ENCODE peak calls at places on chromosome 12, in four cellular contexts. One of them, this sample, is unnamed.

GRCh38 chr12:68804654-68805591 is 3.1 kb upstream of the MDM2 start:
- DNase-seq in tibial artery: no peak
- DNase-seq in lung: no peak
- DNase-seq in upper lobe of left lung: no peak
- DNase-seq in this sample: no peak

GRCh38 chr12:101619026-101619827 is 24.5 kb downstream of the MYBPC1 start:
- DNase-seq in lung: no peak
- DNase-seq in tibial artery: no peak
- DNase-seq in upper lobe of left lung: no peak
- DNase-seq in this sample: no peak

GRCh38 chr12:10562306-10562933 is 51.0 kb downstream of the MAGOHB start:
- DNase-seq in tibial artery: no peak
- DNase-seq in lung: no peak
- DNase-seq in upper lobe of left lung: no peak
- DNase-seq in this sample: no peak

GRCh38 chr12:131985145-131985875 is 35.6 kb downstream of the EP400 start:
- DNase-seq in tibial artery: peak; percentile 27
- DNase-seq in lung: peak; percentile 41
- DNase-seq in upper lobe of left lung: peak; percentile 77
- DNase-seq in this sample: peak; percentile 16

GRCh38 chr12:106629797-106630669 is 47.2 kb downstream of the RFX4 start:
- DNase-seq in tibial artery: no peak
- DNase-seq in lung: no peak
- DNase-seq in upper lobe of left lung: no peak
- DNase-seq in this sample: no peak

GRCh38 chr12:105933671-105934665 is 204.8 kb downstream of the NUAK1 start:
- DNase-seq in tibial artery: peak; percentile 54
- DNase-seq in lung: peak; percentile 35
- DNase-seq in upper lobe of left lung: no peak
- DNase-seq in this sample: no peak

GRCh38 chr12:120231316-120232011 is 30.6 kb upstream of the RPLP0 start:
- DNase-seq in tibial artery: no peak
- DNase-seq in upper lobe of left lung: peak; percentile 85
- DNase-seq in lung: peak; percentile 70
- DNase-seq in this sample: peak; percentile 40

GRCh38 chr12:27523305-27523641 is 733 bp upstream of the PPFIBP1 start:
- DNase-seq in upper lobe of left lung: no peak
- DNase-seq in lung: no peak
- DNase-seq in tibial artery: no peak
- DNase-seq in this sample: no peak

GRCh38 chr12:83097656-83098055 is 410.9 kb downstream of the TMTC2 start:
- DNase-seq in lung: no peak
- DNase-seq in upper lobe of left lung: no peak
- DNase-seq in tibial artery: no peak
- DNase-seq in this sample: no peak

GRCh38 chr12:26279908-26280307 is 84.5 kb downstream of the SSPN start:
- DNase-seq in lung: no peak
- DNase-seq in tibial artery: no peak
- DNase-seq in upper lobe of left lung: no peak
- DNase-seq in this sample: no peak

GRCh38 chr12:68831272-68831671 is 23.3 kb downstream of the MDM2 start:
- DNase-seq in tibial artery: no peak
- DNase-seq in upper lobe of left lung: no peak
- DNase-seq in lung: no peak
- DNase-seq in this sample: no peak

GRCh38 chr12:24840046-24840800 is 108.7 kb downstream of the BCAT1 start:
- DNase-seq in tibial artery: no peak
- DNase-seq in upper lobe of left lung: no peak
- DNase-seq in lung: no peak
- DNase-seq in this sample: no peak

DNA sequence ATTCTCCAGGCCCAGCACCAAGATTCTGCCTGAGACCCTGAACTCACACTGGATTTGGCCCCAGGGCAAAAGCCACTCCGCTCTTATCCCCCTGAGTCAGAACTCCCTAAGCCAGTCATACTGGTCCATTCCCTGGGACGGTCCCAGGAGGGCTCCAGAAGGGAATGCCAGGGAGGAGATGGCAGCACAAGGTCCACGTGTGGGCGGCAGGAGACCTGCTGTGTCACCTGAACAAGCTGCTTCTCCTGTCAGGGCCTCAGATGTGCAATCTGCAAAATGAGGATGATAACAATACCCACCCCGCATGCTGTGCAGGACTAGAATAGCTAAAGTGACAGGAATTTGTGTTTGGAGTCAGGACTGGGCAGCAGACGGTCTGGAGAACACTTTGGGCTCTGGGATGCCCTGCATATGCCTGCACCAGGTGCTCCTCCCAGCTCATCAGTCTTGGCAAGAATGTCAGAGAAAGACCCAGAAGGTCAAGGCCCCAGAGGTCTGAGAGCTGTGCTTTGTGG is 40.3 kb downstream of the CMKLR1 start:
- DNase-seq in lung: no peak
- DNase-seq in tibial artery: no peak
- DNase-seq in upper lobe of left lung: no peak
- DNase-seq in this sample: no peak
- H3K4me1 ChIP-seq in lung: no peaks in the 10 kb centered on the region
- H3K4me1 ChIP-seq in tibial artery: peaks cover 41% of the 10 kb centered on the region
- H3K4me1 ChIP-seq in upper lobe of left lung: peaks cover 53% of the 10 kb centered on the region
- H3K4me1 ChIP-seq in this sample: peaks cover 11% of the 10 kb centered on the region

DNA sequence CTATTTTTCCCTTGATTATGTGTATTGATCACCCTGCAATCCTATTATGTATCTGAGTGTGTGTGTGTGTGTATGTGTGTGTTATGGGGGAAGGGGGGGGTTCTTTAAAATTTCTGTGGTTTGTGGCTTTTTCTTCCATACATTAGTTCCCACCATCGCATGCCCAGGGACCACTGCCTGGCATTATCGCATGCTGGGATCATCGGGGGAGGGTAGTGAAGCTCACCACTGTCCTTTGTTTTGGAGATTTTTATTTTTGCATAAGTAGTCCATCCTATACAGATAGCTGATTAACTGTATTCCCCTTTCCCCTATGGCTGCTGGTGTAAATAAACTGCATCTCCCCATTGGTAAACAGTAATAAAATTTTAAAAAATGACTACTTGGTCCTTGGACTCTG is 3.4 kb downstream of the ATXN7L3B start:
- DNase-seq in upper lobe of left lung: no peak
- DNase-seq in lung: no peak
- DNase-seq in tibial artery: no peak
- DNase-seq in this sample: no peak
- H3K4me3 ChIP-seq in upper lobe of left lung: peak overlapping the region; percentile 70
- H3K4me3 ChIP-seq in lung: no peak overlapping the region
- H3K4me3 ChIP-seq in tibial artery: no peak overlapping the region
- H3K4me3 ChIP-seq in this sample: no peak overlapping the region

DNA sequence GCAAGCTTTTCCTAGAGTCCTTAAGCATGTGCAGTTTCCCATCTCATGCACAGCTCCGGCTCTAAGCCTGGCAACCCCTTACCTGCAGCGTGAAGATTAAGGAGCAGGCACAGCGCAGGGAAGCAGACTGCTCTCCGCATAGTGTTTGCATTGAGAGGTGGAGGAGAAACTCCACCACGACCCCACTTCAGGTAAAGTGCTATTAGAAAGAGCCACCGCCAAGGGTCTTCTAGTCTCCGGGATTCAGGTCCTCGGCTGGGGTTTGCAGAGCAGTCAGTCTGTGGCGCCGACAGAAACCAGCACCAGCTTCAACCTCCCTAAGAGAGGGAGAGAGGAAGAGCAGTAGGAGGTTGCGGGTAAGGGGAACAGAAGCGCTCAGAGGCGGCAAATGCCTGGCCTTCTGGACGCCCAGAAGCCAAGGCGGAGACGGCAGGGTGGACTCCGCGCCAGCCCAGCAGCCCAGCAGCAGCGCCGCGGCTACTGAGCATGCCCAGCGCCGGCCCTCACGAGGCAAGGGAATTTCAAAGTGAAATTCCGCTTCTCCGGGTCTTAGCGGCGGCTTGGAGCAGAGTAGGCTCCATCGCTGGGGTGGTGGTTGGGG is at the start of gene PTPRR:
- DNase-seq in upper lobe of left lung: no peak
- DNase-seq in tibial artery: no peak
- DNase-seq in lung: no peak
- DNase-seq in this sample: peak; percentile 4
- H3K4me1 ChIP-seq in upper lobe of left lung: peaks cover 3% of the 10 kb centered on the region
- H3K4me1 ChIP-seq in tibial artery: peaks cover 12% of the 10 kb centered on the region
- H3K4me1 ChIP-seq in lung: no peaks in the 10 kb centered on the region
- H3K4me1 ChIP-seq in this sample: no peaks in the 10 kb centered on the region

DNA sequence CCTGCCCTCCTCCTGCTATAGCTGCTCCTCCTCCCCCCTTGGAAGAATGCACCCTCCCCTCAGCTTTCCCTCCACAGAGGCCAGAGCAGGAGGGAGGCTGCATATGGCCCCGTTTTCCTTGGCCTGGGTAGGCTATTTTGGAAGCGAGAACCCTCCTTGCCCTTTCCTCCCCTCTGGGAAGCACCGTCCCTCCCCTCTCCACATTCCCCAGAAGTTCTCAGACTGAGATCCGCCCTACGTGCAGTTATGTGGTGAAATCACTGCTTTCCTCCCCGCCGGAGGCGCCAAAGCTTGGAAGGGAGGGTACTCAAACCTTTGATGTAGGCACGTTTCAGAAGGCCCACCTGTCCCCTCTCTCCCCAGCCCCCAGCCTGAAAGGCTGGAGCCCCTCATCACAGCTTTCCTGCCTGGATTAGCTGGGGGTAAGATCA is 47.8 kb downstream of the SMUG1 start:
- DNase-seq in lung: no peak
- DNase-seq in tibial artery: peak; percentile 59
- DNase-seq in upper lobe of left lung: no peak
- DNase-seq in this sample: no peak
- H3K4me3 ChIP-seq in lung: no peak overlapping the region
- H3K4me3 ChIP-seq in tibial artery: peak overlapping the region; percentile 20
- H3K4me3 ChIP-seq in upper lobe of left lung: no peak overlapping the region
- H3K4me3 ChIP-seq in this sample: no peak overlapping the region

GRCh38 chr12:46777587-46777986 is 48.2 kb downstream of the SLC38A4 start:
- DNase-seq in upper lobe of left lung: no peak
- DNase-seq in tibial artery: no peak
- DNase-seq in lung: no peak
- DNase-seq in this sample: no peak
- H3K4me1 ChIP-seq in upper lobe of left lung: no peaks in the 10 kb centered on the region
- H3K4me1 ChIP-seq in tibial artery: peaks cover 11% of the 10 kb centered on the region
- H3K4me1 ChIP-seq in lung: no peaks in the 10 kb centered on the region
- H3K4me1 ChIP-seq in this sample: no peaks in the 10 kb centered on the region

DNA sequence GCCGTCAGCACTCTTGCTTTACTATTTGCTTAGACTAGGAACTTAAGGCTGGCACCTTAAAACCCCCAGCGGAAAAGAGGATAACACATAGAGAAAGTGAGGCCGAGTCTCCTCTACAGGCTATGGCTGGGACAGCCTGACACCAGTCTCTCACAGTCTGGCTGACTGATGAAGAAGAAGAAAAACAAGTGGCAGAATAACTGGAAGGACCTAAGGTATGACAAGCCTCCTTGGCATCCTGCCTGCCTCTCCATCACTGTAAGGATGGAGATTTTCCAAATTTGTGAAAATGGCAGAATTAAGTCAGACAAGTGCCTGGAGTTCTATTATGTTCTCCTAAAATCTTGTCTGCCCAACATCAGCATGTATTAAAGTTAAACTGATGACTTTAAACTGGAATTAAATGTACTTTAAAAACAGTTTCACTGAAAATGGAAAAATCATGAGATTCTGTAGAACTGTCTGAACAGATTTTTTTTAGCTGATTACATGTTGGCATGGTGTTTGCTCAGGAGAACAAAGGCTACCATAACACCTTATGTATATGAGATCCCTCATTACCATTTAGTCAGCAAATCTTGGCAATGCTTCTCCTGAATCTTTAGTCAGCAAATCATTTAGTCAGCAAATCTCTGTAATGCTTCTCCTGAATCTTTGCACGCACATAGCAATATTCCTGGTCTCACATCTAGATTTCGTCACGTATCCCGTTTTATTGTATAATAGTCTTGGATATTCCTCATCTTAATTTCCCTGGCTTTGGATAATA is 140.3 kb upstream of the AEBP2 start:
- DNase-seq in tibial artery: no peak
- DNase-seq in upper lobe of left lung: no peak
- DNase-seq in lung: no peak
- DNase-seq in this sample: peak; percentile 17
- H3K4me3 ChIP-seq in tibial artery: no peak overlapping the region
- H3K4me3 ChIP-seq in upper lobe of left lung: no peak overlapping the region
- H3K4me3 ChIP-seq in lung: no peak overlapping the region
- H3K4me3 ChIP-seq in this sample: no peak overlapping the region

GRCh38 chr12:94589591-94590001 is 60.8 kb downstream of the TMCC3 start:
- DNase-seq in upper lobe of left lung: no peak
- DNase-seq in lung: no peak
- DNase-seq in tibial artery: no peak
- DNase-seq in this sample: no peak

GRCh38 chr12:94586589-94587259 is 63.6 kb downstream of the TMCC3 start:
- DNase-seq in tibial artery: no peak
- DNase-seq in upper lobe of left lung: no peak
- DNase-seq in lung: no peak
- DNase-seq in this sample: no peak

GRCh38 chr12:94588271-94588785 is 62.0 kb downstream of the TMCC3 start:
- DNase-seq in lung: no peak
- DNase-seq in tibial artery: no peak
- DNase-seq in upper lobe of left lung: no peak
- DNase-seq in this sample: no peak

GRCh38 chr12:94585624-94586023 is 64.7 kb downstream of the TMCC3 start:
- DNase-seq in tibial artery: no peak
- DNase-seq in lung: no peak
- DNase-seq in upper lobe of left lung: no peak
- DNase-seq in this sample: no peak

DNA sequence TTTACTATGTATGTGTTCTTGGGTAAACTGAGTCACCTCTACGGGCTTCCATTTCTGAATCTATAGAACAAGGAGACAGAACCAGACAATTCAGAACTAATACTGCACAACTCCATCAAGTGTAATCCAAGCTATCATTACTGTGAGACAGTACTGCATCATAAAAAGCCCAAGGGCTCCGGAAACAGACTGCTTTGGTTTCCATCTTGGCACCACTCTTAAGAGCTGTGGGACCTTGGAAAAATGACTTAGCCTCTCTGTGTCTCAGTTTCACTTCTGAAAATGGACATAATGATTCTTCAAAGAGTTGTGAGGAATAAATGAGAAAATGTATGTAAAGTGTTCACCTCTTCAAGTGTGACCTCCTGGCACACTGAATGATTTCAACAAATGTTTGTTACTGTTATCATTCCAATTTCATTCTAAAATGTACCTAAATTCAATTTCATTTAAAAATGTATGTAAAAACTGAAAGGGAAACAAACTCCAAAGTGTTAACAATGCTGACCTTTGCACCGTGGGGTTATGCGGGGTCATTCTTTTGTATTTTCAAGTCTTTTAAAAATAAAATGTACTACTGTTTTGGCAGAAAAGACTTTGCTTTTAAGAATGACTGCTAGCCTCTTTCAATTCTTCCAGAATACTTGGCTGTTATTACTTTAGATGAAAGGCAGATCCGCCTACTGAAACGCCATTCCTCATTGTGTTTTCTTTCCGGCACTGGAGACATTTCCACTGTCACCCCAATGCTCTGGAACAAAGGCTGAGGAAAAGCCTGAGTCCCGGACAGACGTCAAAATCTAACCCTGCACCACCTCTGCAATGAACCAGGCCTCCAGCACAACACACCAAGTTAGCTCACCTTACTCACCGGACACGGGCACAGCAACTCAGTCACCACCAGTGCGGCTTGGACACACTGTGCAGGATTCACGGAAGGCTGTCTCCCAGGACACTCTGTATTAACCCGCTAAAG is 62.8 kb downstream of the TMCC3 start:
- DNase-seq in tibial artery: no peak
- DNase-seq in upper lobe of left lung: peak; percentile 25
- DNase-seq in lung: no peak
- DNase-seq in this sample: no peak
- H3K4me1 ChIP-seq in tibial artery: no peaks in the 10 kb centered on the region
- H3K4me1 ChIP-seq in upper lobe of left lung: peaks cover 15% of the 10 kb centered on the region
- H3K4me1 ChIP-seq in lung: no peaks in the 10 kb centered on the region
- H3K4me1 ChIP-seq in this sample: peaks cover 24% of the 10 kb centered on the region